ENCODE peak calls at places on chromosomes 2 and 18, in ten cellular contexts. G is stimulated activated effector memory CD8-positive, alpha-beta T cell treated with anti-CD3 and anti-CD28 coated beads, Interleukin-12 subunit alpha, Interleukin-12 subunit beta, amount 100 ng/mL, for 72 hours; A is NCI-H460; F is brain microvascular endothelial cell; J is pulmonary artery endothelial cell; N is HS-5; E is Caki2; H is DND-41; S is IMR-90; I is AG09309. X is an unnamed sample.

GRCh38 chr2:191636586-191636985 is 41.4 kb upstream of the NABP1 start:
- DNase-seq in G (no peak), A (no peak), F (no peak), J (no peak), N (no peak), E (no peak), H (no peak), S (no peak), I (no peak), X (no peak)

GRCh38 chr2:43438858-43439655 is 156.8 kb downstream of the THADA start:
- DNase-seq in G (no peak), A (peak), F (peak), J (no peak), N (no peak), E (no peak), H (no peak), S (peak), I (no peak), X (peak)

GRCh38 chr18:57906852-57907251 is 103.7 kb upstream of the ATP8B1 start:
- DNase-seq in G (no peak), A (no peak), F (no peak), J (no peak), N (no peak), E (no peak), H (no peak), S (no peak), I (no peak), X (no peak)

GRCh38 chr2:65638438-65638837 is 206.0 kb upstream of the SPRED2 start:
- DNase-seq in G (no peak), A (peak), F (no peak), J (no peak), N (no peak), E (no peak), H (no peak), S (no peak), I (no peak), X (no peak)

GRCh38 chr2:42064417-42064942 is 16.7 kb downstream of the PKDCC start:
- DNase-seq in G (no peak), A (no peak), F (peak), J (no peak), N (no peak), E (no peak), H (no peak), S (peak), I (no peak), X (peak)

GRCh38 chr2:98539056-98539735 is 69.1 kb downstream of the COA5 start:
- DNase-seq in G (peak), A (no peak), F (no peak), J (no peak), N (no peak), E (no peak), H (no peak), S (no peak), I (no peak), X (no peak)

GRCh38 chr2:25618676-25619075 is 54.7 kb downstream of the DTNB start:
- DNase-seq in G (no peak), A (no peak), F (peak), J (peak), N (peak), E (peak), H (no peak), S (peak), I (peak), X (peak)

GRCh38 chr2:167333245-167333644 is 445.0 kb downstream of the XIRP2 start:
- DNase-seq in G (no peak), A (no peak), F (no peak), J (no peak), N (no peak), E (no peak), H (no peak), S (peak), I (no peak), X (no peak)

GRCh38 chr2:57849843-57850242 is 196.8 kb upstream of the VRK2 start:
- DNase-seq in G (no peak), A (no peak), F (no peak), J (no peak), N (no peak), E (no peak), H (no peak), S (no peak), I (no peak), X (no peak)

GRCh38 chr18:26976206-26976605 is 110.7 kb upstream of the AQP4 start:
- DNase-seq in G (no peak), A (no peak), F (no peak), J (no peak), N (no peak), E (no peak), H (no peak), S (no peak), I (no peak), X (no peak)

GRCh38 chr2:106864051-106864450 is 21.9 kb downstream of the ST6GAL2 start:
- DNase-seq in G (no peak), A (no peak), F (no peak), J (no peak), N (no peak), E (no peak), H (no peak), S (no peak), I (no peak), X (no peak)

GRCh38 chr2:172970660-172971059 is 105.0 kb upstream of the MAP3K20 start:
- DNase-seq in G (no peak), A (no peak), F (no peak), J (no peak), N (no peak), E (no peak), H (peak), S (no peak), I (no peak), X (no peak)

GRCh38 chr2:86520153-86520552 is 43.1 kb downstream of the CHMP3 start:
- DNase-seq in G (no peak), A (no peak), F (no peak), J (no peak), N (no peak), E (peak), H (no peak), S (no peak), I (no peak), X (no peak)

X was measured in fibroblast of villous mesenchyme.